ENCODE peak calls at places on chromosomes 3 and 15, in five cellular contexts. B is WTC11, R is GM12878, A is HepG2, P is K562. E is an unnamed sample.

GRCh38 chr3:45558431-45558830 is 36.1 kb upstream of the LIMD1 start:
- DNase-seq in B (no peak), R (no peak), A (no peak), P (no peak), E (no peak)

GRCh38 chr15:85116925-85117646 is 135.4 kb downstream of the PDE8A start:
- DNase-seq in B (no peak), R (peak), A (no peak), P (no peak), E (no peak)

GRCh38 chr3:45657853-45658252 is 31.3 kb upstream of the SACM1L start:
- DNase-seq in B (no peak), R (peak), A (no peak), P (no peak), E (no peak)

GRCh38 chr3:140834266-140835037 is 107.2 kb upstream of the SLC25A36 start:
- DNase-seq in B (no peak), R (no peak), A (no peak), P (no peak), E (no peak)

GRCh38 chr3:197041875-197042488 is 12.4 kb upstream of the MELTF start:
- DNase-seq in B (no peak), R (no peak), A (no peak), P (no peak), E (no peak)

GRCh38 chr3:169998668-169999131 is 32.1 kb downstream of the SEC62 start:
- DNase-seq in B (no peak), R (no peak), A (peak), P (no peak), E (no peak)

GRCh38 chr15:34721802-34722795 is 32.7 kb downstream of the GJD2 start:
- DNase-seq in B (peak), R (no peak), A (peak), P (no peak), E (peak)

GRCh38 chr15:50880651-50881114 is 27.8 kb upstream of the AP4E1 start:
- DNase-seq in B (no peak), R (peak), A (no peak), P (no peak), E (no peak)

GRCh38 chr3:55879901-55880331 is 392.8 kb upstream of the WNT5A start:
- DNase-seq in B (no peak), R (no peak), A (no peak), P (no peak), E (no peak)

GRCh38 chr3:136336329-136337100 is 86.4 kb downstream of the PCCB start:
- DNase-seq in B (no peak), R (no peak), A (no peak), P (no peak), E (no peak)

GRCh38 chr3:43366466-43366865 is 80.1 kb downstream of the SNRK start:
- DNase-seq in B (no peak), R (no peak), A (no peak), P (no peak), E (no peak)

GRCh38 chr15:95946946-95947345 is 383.6 kb upstream of the NR2F2 start:
- DNase-seq in B (no peak), R (no peak), A (no peak), P (no peak), E (no peak)

GRCh38 chr3:57082481-57082880 is 22.0 kb downstream of the SPATA12 start:
- DNase-seq in B (no peak), R (no peak), A (no peak), P (no peak), E (no peak)

GRCh38 chr3:140682586-140682985 is 4.7 kb downstream of the TRIM42 start:
- DNase-seq in B (no peak), R (no peak), A (no peak), P (no peak), E (no peak)

GRCh38 chr15:74179101-74179841 is 5.8 kb downstream of the ISLR start:
- DNase-seq in B (no peak), R (no peak), A (no peak), P (no peak), E (no peak)

GRCh38 chr15:61151791-61152190 is 77.3 kb downstream of the RORA start:
- DNase-seq in B (no peak), R (no peak), A (no peak), P (no peak), E (no peak)

GRCh38 chr3:152737021-152737908 is 97.7 kb upstream of the P2RY1 start:
- DNase-seq in B (no peak), R (peak), A (no peak), P (no peak), E (no peak)

GRCh38 chr3:188198760-188199327 is 44.9 kb downstream of the LPP start:
- DNase-seq in B (no peak), R (no peak), A (no peak), P (no peak), E (no peak)

GRCh38 chr3:197519801-197520211 is 36.0 kb downstream of the BDH1 start:
- DNase-seq in B (peak), R (no peak), A (no peak), P (no peak), E (no peak)

GRCh38 chr15:74723754-74724334 is 1.5 kb downstream of the CYP1A1 start:
- DNase-seq in B (no peak), R (no peak), A (peak), P (peak), E (peak)

GRCh38 chr3:24832878-24833277 is 338.2 kb upstream of the THRB start:
- DNase-seq in B (no peak), R (no peak), A (no peak), P (no peak), E (no peak)

GRCh38 chr3:23580337-23580736 is 225.4 kb upstream of the UBE2E1 start:
- DNase-seq in B (no peak), R (no peak), A (no peak), P (no peak), E (no peak)

GRCh38 chr15:62957130-62957529 is 85.4 kb upstream of the TPM1 start:
- DNase-seq in B (no peak), R (no peak), A (no peak), P (no peak), E (no peak)

GRCh38 chr15:68674975-68675374 is 96.2 kb downstream of the CORO2B start:
- DNase-seq in B (no peak), R (peak), A (no peak), P (no peak), E (no peak)

GRCh38 chr3:31488475-31489017 is 44.2 kb upstream of the STT3B start:
- DNase-seq in B (no peak), R (no peak), A (no peak), P (no peak), E (no peak)

GRCh38 chr3:45907769-45908705 is 21.7 kb downstream of the CCR9 start:
- DNase-seq in B (no peak), R (no peak), A (no peak), P (no peak), E (no peak)

GRCh38 chr15:36362508-36362907 is 216.9 kb upstream of the CDIN1 start:
- DNase-seq in B (no peak), R (no peak), A (no peak), P (no peak), E (no peak)

GRCh38 chr3:139572847-139573672 is 33.5 kb upstream of the RBP1 start:
- DNase-seq in B (no peak), R (no peak), A (no peak), P (no peak), E (no peak)

GRCh38 chr15:29613951-29614382 is 208.3 kb downstream of the TJP1 start:
- DNase-seq in B (peak), R (no peak), A (peak), P (peak), E (peak)

GRCh38 chr15:77029166-77030041 is 34.5 kb downstream of the PSTPIP1 start:
- DNase-seq in B (peak), R (no peak), A (no peak), P (peak), E (no peak)

GRCh38 chr3:142975316-142975995 is 12.0 kb upstream of the PAQR9 start:
- DNase-seq in B (no peak), R (no peak), A (no peak), P (no peak), E (no peak)

GRCh38 chr3:153574445-153574844 is 412.4 kb downstream of the RAP2B start:
- DNase-seq in B (no peak), R (no peak), A (no peak), P (no peak), E (no peak)

GRCh38 chr15:84797212-84797611 is 19.9 kb upstream of the ALPK3 start:
- DNase-seq in B (no peak), R (no peak), A (no peak), P (no peak), E (no peak)

GRCh38 chr3:46858996-46859710 is 4.1 kb downstream of the MYL3 start:
- DNase-seq in B (peak), R (no peak), A (no peak), P (no peak), E (no peak)

GRCh38 chr3:161265916-161266571 is 44.9 kb downstream of the NMD3 start:
- DNase-seq in B (no peak), R (no peak), A (no peak), P (no peak), E (no peak)

GRCh38 chr3:81462921-81463320 is 298.5 kb downstream of the GBE1 start:
- DNase-seq in B (no peak), R (no peak), A (peak), P (no peak), E (no peak)

GRCh38 chr3:129615751-129616281 is 9.3 kb upstream of the PLXND1 start:
- DNase-seq in B (no peak), R (no peak), A (no peak), P (no peak), E (no peak)

GRCh38 chr3:129614927-129615363 is 8.5 kb upstream of the PLXND1 start:
- DNase-seq in B (no peak), R (no peak), A (no peak), P (peak), E (no peak)

GRCh38 chr3:129617381-129618185 is 11.1 kb upstream of the PLXND1 start:
- DNase-seq in B (no peak), R (no peak), A (no peak), P (no peak), E (no peak)

GRCh38 chr3:129616713-129617112 is 10.2 kb upstream of the PLXND1 start:
- DNase-seq in B (no peak), R (no peak), A (no peak), P (no peak), E (no peak)

DNA sequence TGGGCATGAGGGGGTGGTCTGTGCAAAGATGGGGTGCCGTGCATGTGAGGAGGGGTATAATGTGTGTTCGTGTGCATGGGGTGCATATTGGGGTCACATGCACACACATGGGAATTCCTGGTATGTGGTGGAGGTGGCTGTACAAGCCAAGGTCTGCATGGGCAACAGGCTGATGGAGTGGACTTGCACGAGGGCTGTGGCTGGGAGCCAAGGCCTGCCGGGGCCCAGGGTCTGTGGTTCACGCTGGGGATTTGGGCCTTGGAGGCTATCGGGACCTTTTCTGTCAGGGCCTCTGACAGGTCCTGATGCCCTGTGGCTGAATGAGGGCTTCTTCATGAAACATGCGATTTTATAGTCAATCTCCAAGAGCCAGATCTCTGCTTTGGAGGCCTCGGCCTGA is 9.8 kb upstream of the PLXND1 start:
- DNase-seq in B (no peak), R (no peak), A (no peak), P (no peak), E (no peak)
- TF ChIP-seq SP1 in B (no peak), R (no peak), A (no peak), P (no peak), E (no peak)

GRCh38 chr3:97882975-97883598 is 61.3 kb downstream of the CRYBG3 start:
- DNase-seq in B (no peak), R (no peak), A (no peak), P (no peak), E (no peak)
- TF ChIP-seq SP1 in B (no peak), R (no peak), A (no peak), P (no peak), E (no peak)

DNA sequence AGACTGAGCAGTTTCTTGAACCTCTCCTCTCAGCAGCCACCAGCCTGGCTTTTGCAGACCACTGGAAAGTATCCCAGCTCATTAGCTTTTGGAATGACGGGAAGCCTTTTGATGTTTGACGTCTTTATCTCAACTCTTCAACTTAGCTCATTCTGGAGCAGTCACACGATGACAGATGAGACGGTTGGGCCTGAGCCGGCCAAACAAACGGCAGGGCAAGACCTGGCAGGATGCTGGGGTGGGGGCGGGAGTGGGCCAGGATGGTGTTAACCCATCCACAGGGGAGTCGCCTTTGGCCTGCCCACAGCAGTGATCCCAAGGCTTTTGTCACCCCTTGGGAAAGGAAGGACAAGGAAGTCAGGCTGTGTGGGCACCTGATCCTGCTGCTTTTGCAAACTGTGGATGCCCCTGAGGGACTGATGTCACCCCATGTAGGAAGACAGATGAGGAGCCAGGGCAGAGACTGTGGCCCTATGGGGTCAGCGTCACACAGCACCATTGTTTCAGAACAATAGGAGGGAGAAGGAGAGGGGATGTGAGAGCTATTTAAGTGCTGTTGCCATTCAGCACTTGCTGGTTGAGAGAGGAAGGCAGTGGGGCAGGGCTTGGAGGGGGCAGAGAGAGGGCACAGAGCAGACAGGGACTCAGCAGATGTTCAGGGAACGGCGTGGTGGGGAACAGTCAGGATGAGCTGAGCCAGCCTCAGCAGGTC is 121.9 kb upstream of the CTDSPL start:
- DNase-seq in B (no peak), R (no peak), A (no peak), P (no peak), E (no peak)
- TF ChIP-seq SP1 in B (no peak), R (no peak), A (no peak), P (no peak), E (no peak)

GRCh38 chr15:65856821-65857455 is 12.4 kb upstream of the RAB11A start:
- DNase-seq in B (peak), R (no peak), A (peak), P (peak), E (peak)

GRCh38 chr15:65867244-65867643 is 2.0 kb upstream of the RAB11A start:
- DNase-seq in B (no peak), R (no peak), A (no peak), P (no peak), E (no peak)

GRCh38 chr15:65857718-65858402 is 11.4 kb upstream of the RAB11A start:
- DNase-seq in B (no peak), R (no peak), A (no peak), P (no peak), E (no peak)

GRCh38 chr15:65863106-65863505 is 6.2 kb upstream of the RAB11A start:
- DNase-seq in B (no peak), R (no peak), A (no peak), P (no peak), E (no peak)

DNA sequence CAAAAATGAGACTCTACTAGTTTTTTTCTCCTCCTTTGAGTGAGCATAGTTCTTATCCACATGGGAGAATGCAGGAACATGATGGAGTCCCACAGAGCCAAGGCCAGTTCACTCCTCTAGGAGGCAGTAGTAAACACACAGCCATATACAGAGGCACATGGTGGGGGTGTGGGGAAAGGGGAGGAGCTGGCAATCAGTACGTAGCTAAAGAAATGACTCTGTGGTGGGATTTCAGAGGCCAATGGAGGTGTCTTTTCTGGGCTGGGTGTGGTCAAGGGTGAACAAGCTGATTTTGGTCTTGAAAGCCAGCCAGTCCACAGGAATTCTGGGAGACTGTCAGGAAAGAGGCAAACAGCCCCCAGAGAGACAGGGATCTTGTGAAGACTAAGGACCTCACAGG is 6.6 kb upstream of the RAB11A start:
- DNase-seq in B (peak), R (no peak), A (peak), P (peak), E (peak)
- TF ChIP-seq SP1 in B (peak), R (no peak), A (peak), P (no peak), E (no peak)

DNA sequence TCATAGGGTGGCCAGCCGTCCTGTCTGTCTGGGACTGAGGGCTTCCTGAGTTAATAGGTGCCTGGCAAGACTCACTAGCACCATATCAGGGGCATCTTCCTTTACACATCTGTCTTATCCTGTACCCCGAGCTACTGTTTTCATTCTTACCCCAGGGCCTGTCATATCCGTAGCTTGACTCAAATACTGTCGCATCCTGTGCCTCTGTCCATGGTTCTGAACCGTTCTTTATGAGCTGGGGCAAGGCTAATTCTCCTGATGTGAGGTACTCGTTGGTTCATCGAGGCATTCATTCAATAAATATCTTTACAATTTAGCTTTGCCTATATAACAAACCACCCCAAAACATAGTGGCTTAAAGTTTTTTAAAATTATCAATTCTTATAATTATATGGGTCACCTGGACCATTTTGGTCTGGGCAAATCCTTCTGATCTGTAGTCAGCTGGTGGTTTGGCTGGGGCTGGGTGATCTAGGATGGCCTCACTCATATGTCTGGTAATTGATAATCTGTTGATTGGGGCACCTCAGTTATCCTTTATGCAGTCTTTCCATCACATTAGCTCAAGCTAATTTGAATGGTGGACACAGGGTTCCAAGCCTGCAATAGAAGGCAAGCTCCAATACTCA is 121.2 kb downstream of the TLE3 start:
- DNase-seq in B (peak), R (no peak), A (peak), P (peak), E (peak)
- TF ChIP-seq SP1 in B (no peak), R (no peak), A (no peak), P (no peak), E (no peak)

GRCh38 chr15:41883484-41883825 is 10.4 kb downstream of the SPTBN5 start:
- DNase-seq in B (no peak), R (no peak), A (no peak), P (no peak), E (no peak)
- TF ChIP-seq SP1 in B (no peak), R (no peak), A (no peak), P (no peak), E (no peak)

DNA sequence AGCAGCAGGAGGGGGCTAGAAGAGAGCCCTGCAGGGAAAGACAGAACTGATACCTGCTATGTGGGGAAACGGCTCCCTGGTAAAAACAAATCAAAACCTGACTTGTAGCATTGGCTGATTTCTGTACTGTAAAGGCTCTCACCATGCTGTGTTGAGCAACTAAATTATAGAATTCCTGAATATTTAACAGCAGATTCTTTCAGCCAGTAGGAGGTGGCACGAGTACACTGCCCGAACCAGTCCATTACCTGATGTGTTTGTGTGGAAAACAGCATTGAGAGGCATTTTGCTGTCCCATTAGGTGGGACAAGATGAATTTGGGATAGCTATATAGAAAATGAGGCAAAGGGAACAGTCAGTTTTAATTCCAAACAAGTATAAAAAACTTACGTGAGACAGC is 201.2 kb downstream of the ATP10A start:
- DNase-seq in B (no peak), R (no peak), A (no peak), P (no peak), E (no peak)
- TF ChIP-seq SP1 in B (no peak), R (no peak), A (no peak), P (no peak), E (no peak)

E was measured in HEK293T.